ENCODE peak calls at places on chromosomes 4 and X, in six cellular contexts. P is suprapubic skin, O is caudate nucleus, Q is islet precursor cell, F is Calu3, C is HT-29. K is an unnamed sample.
A peak's percentile ranks its signal among the peaks of the same experiment; 100 is the strongest.

GRCh38 chr4:18082254-18082653 is 60.7 kb upstream of the LCORL start:
- DNase-seq in P (no peak), O (no peak), Q (peak; percentile 59), F (no peak), C (no peak), K (no peak)

GRCh38 chr4:152805071-152805650 is 25.4 kb downstream of the ARFIP1 start:
- DNase-seq in P (no peak), O (no peak), Q (no peak), F (no peak), C (no peak), K (no peak)

GRCh38 chr4:2105559-2105958 is 46.4 kb downstream of the NAT8L start:
- DNase-seq in P (no peak), O (no peak), Q (no peak), F (no peak), C (no peak), K (no peak)

GRCh38 chrX:44308869-44309268 is 34.6 kb downstream of the EFHC2 start:
- DNase-seq in P (no peak), O (no peak), Q (no peak), F (no peak), C (peak; percentile 4), K (no peak)

GRCh38 chr4:178293601-178294000 is 851.4 kb upstream of the AGA start:
- DNase-seq in P (no peak), O (no peak), Q (no peak), F (no peak), C (no peak), K (no peak)

GRCh38 chrX:101482296-101482695 is 3.0 kb upstream of the ARMCX4 start:
- DNase-seq in P (no peak), O (no peak), Q (no peak), F (no peak), C (no peak), K (no peak)

GRCh38 chrX:56029691-56030090 is 202.5 kb upstream of the KLF8 start:
- DNase-seq in P (no peak), O (no peak), Q (no peak), F (peak; percentile 57), C (no peak), K (no peak)

GRCh38 chr4:83581411-83582288 is 45.7 kb downstream of the GPAT3 start:
- DNase-seq in P (no peak), O (no peak), Q (no peak), F (no peak), C (no peak), K (no peak)

GRCh38 chrX:75131973-75132627 is 24.0 kb downstream of the ABCB7 start:
- DNase-seq in P (no peak), O (no peak), Q (no peak), F (no peak), C (no peak), K (no peak)

GRCh38 chrX:1442016-1442665 is 10.6 kb downstream of the ASMTL start:
- DNase-seq in P (peak; percentile 22), O (no peak), Q (peak; percentile 45), F (no peak), C (no peak), K (peak; percentile 52)

GRCh38 chrX:87583679-87584078 is 66.1 kb downstream of the KLHL4 start:
- DNase-seq in P (no peak), O (no peak), Q (peak; percentile 66), F (peak; percentile 1), C (peak; percentile 73), K (no peak)

GRCh38 chr4:102579794-102580462 is 78.8 kb downstream of the NFKB1 start:
- DNase-seq in P (no peak), O (no peak), Q (no peak), F (no peak), C (no peak), K (no peak)

GRCh38 chr4:105613326-105613725 is 60.9 kb downstream of the ARHGEF38 start:
- DNase-seq in P (no peak), O (no peak), Q (no peak), F (peak; percentile 44), C (peak; percentile 69), K (no peak)

GRCh38 chrX:17744896-17745523 is 7.7 kb downstream of the SCML1 start:
- DNase-seq in P (no peak), O (no peak), Q (no peak), F (no peak), C (peak; percentile 45), K (no peak)

GRCh38 chrX:1713296-1713695 is 98.4 kb downstream of the ASMT start:
- DNase-seq in P (no peak), O (no peak), Q (no peak), F (no peak), C (no peak), K (peak; percentile 12)

GRCh38 chr4:94918543-94918942 is 160.8 kb downstream of the BMPR1B start:
- DNase-seq in P (no peak), O (no peak), Q (no peak), F (no peak), C (no peak), K (no peak)

GRCh38 chr4:168717852-168718251 is 221.0 kb downstream of the PALLD start:
- DNase-seq in P (no peak), O (no peak), Q (no peak), F (no peak), C (no peak), K (no peak)

GRCh38 chr4:886244-886643 is 45.9 kb downstream of the GAK start:
- DNase-seq in P (no peak), O (no peak), Q (no peak), F (no peak), C (no peak), K (no peak)

GRCh38 chr4:109969087-109969486 is 56.4 kb downstream of the EGF start:
- DNase-seq in P (no peak), O (no peak), Q (no peak), F (no peak), C (no peak), K (no peak)

GRCh38 chrX:149961572-149961971 is 23.3 kb upstream of the EOLA2 start:
- DNase-seq in P (no peak), O (no peak), Q (no peak), F (no peak), C (no peak), K (no peak)

GRCh38 chrX:153783378-153784013 is 2.7 kb downstream of the SRPK3 start:
- DNase-seq in P (no peak), O (no peak), Q (no peak), F (no peak), C (no peak), K (no peak)

GRCh38 chrX:95764972-95765451 is 919.6 kb upstream of the DIAPH2 start:
- DNase-seq in P (no peak), O (no peak), Q (peak; percentile 50), F (peak; percentile 1), C (peak; percentile 62), K (no peak)

GRCh38 chr4:244471-244870 is 60.8 kb downstream of the ZNF732 start:
- DNase-seq in P (no peak), O (no peak), Q (no peak), F (peak; percentile 13), C (peak; percentile 73), K (peak; percentile 78)

GRCh38 chrX:154698630-154699248 is 45.4 kb upstream of the CTAG2 start:
- DNase-seq in P (no peak), O (no peak), Q (no peak), F (no peak), C (no peak), K (no peak)

GRCh38 chrX:107551546-107551945 is 76.8 kb upstream of the PRPS1 start:
- DNase-seq in P (no peak), O (no peak), Q (no peak), F (no peak), C (no peak), K (no peak)

GRCh38 chrX:150874448-150874847 is 24.0 kb downstream of the CD99L2 start:
- DNase-seq in P (no peak), O (no peak), Q (peak; percentile 22), F (no peak), C (no peak), K (no peak)

GRCh38 chr4:121226362-121226761 is 62.2 kb upstream of the TNIP3 start:
- DNase-seq in P (no peak), O (no peak), Q (peak; percentile 61), F (no peak), C (no peak), K (no peak)

GRCh38 chr4:101400096-101400495 is 52.8 kb upstream of the PPP3CA start:
- DNase-seq in P (no peak), O (no peak), Q (no peak), F (no peak), C (no peak), K (no peak)

GRCh38 chrX:39721570-39722279 is 376.0 kb downstream of the BCOR start:
- DNase-seq in P (no peak), O (no peak), Q (peak; percentile 41), F (no peak), C (no peak), K (no peak)

GRCh38 chr4:40987151-40987550 is 227.2 kb downstream of the APBB2 start:
- DNase-seq in P (no peak), O (no peak), Q (no peak), F (no peak), C (no peak), K (no peak)

GRCh38 chrX:140141444-140142029 is 176.2 kb upstream of the CXorf66 start:
- DNase-seq in P (no peak), O (no peak), Q (no peak), F (peak; percentile 48), C (peak; percentile 73), K (no peak)

GRCh38 chrX:17805120-17805519 is 56.0 kb downstream of the RAI2 start:
- DNase-seq in P (no peak), O (no peak), Q (no peak), F (no peak), C (peak; percentile 35), K (no peak)

GRCh38 chr4:3291969-3292570 is 751 bp upstream of the RGS12 start:
- DNase-seq in P (peak; percentile 83), O (no peak), Q (peak; percentile 78), F (peak; percentile 60), C (peak; percentile 54), K (no peak)

GRCh38 chrX:42094208-42094607 is 170.9 kb upstream of the CASK start:
- DNase-seq in P (no peak), O (no peak), Q (no peak), F (no peak), C (no peak), K (no peak)

GRCh38 chr4:145734051-145734450 is 54.1 kb downstream of the C4orf51 start:
- DNase-seq in P (no peak), O (no peak), Q (no peak), F (no peak), C (peak; percentile 25), K (no peak)

GRCh38 chrX:56563231-56564116 is at the start of gene UBQLN2:
- DNase-seq in P (peak; percentile 80), O (peak; percentile 48), Q (peak; percentile 85), F (peak; percentile 78), C (peak; percentile 74), K (peak; percentile 83)

GRCh38 chr4:100690812-100691211 is 173.0 kb upstream of the EMCN start:
- DNase-seq in P (no peak), O (no peak), Q (no peak), F (no peak), C (peak; percentile 6), K (no peak)

GRCh38 chr4:72604324-72604723 is 35.3 kb upstream of the ADAMTS3 start:
- DNase-seq in P (no peak), O (no peak), Q (no peak), F (no peak), C (no peak), K (no peak)

GRCh38 chrX:13488706-13489105 is 80.7 kb upstream of the EGFL6 start:
- DNase-seq in P (no peak), O (no peak), Q (no peak), F (no peak), C (no peak), K (no peak)